ENCODE peak calls at places on chromosomes 11 and 22, in four cellular contexts. One of them, this sample, is unnamed.

GRCh38 chr22:37735054-37735453 is 38.2 kb downstream of the TRIOBP start:
- DNase-seq in neural crest cell: peak
- DNase-seq in CD4-positive, alpha-beta memory T cell: no peak
- DNase-seq in ACHN: peak
- DNase-seq in this sample: no peak

GRCh38 chr11:6438979-6439571 is 1.7 kb downstream of the HPX start:
- DNase-seq in neural crest cell: peak
- DNase-seq in CD4-positive, alpha-beta memory T cell: no peak
- DNase-seq in ACHN: peak
- DNase-seq in this sample: no peak

GRCh38 chr22:46070215-46070721 is 80.1 kb upstream of the PPARA start:
- DNase-seq in neural crest cell: no peak
- DNase-seq in CD4-positive, alpha-beta memory T cell: no peak
- DNase-seq in ACHN: no peak
- DNase-seq in this sample: no peak

GRCh38 chr11:83241291-83241946 is 44.7 kb downstream of the CCDC90B start:
- DNase-seq in neural crest cell: peak
- DNase-seq in CD4-positive, alpha-beta memory T cell: no peak
- DNase-seq in ACHN: peak
- DNase-seq in this sample: no peak

GRCh38 chr11:20631525-20632168 is 32.2 kb downstream of the SLC6A5 start:
- DNase-seq in neural crest cell: no peak
- DNase-seq in CD4-positive, alpha-beta memory T cell: no peak
- DNase-seq in ACHN: no peak
- DNase-seq in this sample: no peak

GRCh38 chr22:49965291-49966040 is 4.9 kb downstream of the PIM3 start:
- DNase-seq in neural crest cell: no peak
- DNase-seq in CD4-positive, alpha-beta memory T cell: no peak
- DNase-seq in ACHN: no peak
- DNase-seq in this sample: no peak

GRCh38 chr11:304915-305833 is 2.4 kb upstream of the IFITM2 start:
- DNase-seq in neural crest cell: no peak
- DNase-seq in CD4-positive, alpha-beta memory T cell: peak
- DNase-seq in ACHN: peak
- DNase-seq in this sample: no peak

GRCh38 chr11:14304601-14305000 is 54.4 kb downstream of the RRAS2 start:
- DNase-seq in neural crest cell: no peak
- DNase-seq in CD4-positive, alpha-beta memory T cell: no peak
- DNase-seq in ACHN: no peak
- DNase-seq in this sample: no peak

GRCh38 chr11:76682681-76683080 is 12.1 kb upstream of the LRRC32 start:
- DNase-seq in neural crest cell: no peak
- DNase-seq in CD4-positive, alpha-beta memory T cell: no peak
- DNase-seq in ACHN: no peak
- DNase-seq in this sample: no peak

GRCh38 chr22:41229215-41229614 is 11.5 kb downstream of the CHADL start:
- DNase-seq in neural crest cell: no peak
- DNase-seq in CD4-positive, alpha-beta memory T cell: no peak
- DNase-seq in ACHN: no peak
- DNase-seq in this sample: no peak

GRCh38 chr11:1251236-1251770 is 28.4 kb downstream of the MUC5B start:
- DNase-seq in neural crest cell: no peak
- DNase-seq in CD4-positive, alpha-beta memory T cell: no peak
- DNase-seq in ACHN: no peak
- DNase-seq in this sample: no peak

GRCh38 chr11:102436546-102436945 is 16.0 kb downstream of the TMEM123 start:
- DNase-seq in neural crest cell: no peak
- DNase-seq in CD4-positive, alpha-beta memory T cell: no peak
- DNase-seq in ACHN: no peak
- DNase-seq in this sample: no peak

GRCh38 chr11:1238767-1239595 is 16.1 kb downstream of the MUC5B start:
- DNase-seq in neural crest cell: no peak
- DNase-seq in CD4-positive, alpha-beta memory T cell: no peak
- DNase-seq in ACHN: no peak
- DNase-seq in this sample: no peak

GRCh38 chr11:128716661-128717210 is 22.9 kb downstream of the FLI1 start:
- DNase-seq in neural crest cell: no peak
- DNase-seq in CD4-positive, alpha-beta memory T cell: peak
- DNase-seq in ACHN: no peak
- DNase-seq in this sample: no peak

GRCh38 chr11:27467181-27467913 is 5.2 kb downstream of the LGR4 start:
- DNase-seq in neural crest cell: no peak
- DNase-seq in CD4-positive, alpha-beta memory T cell: no peak
- DNase-seq in ACHN: peak
- DNase-seq in this sample: no peak

GRCh38 chr22:40487663-40488249 is 117.4 kb downstream of the SGSM3 start:
- DNase-seq in neural crest cell: no peak
- DNase-seq in CD4-positive, alpha-beta memory T cell: no peak
- DNase-seq in ACHN: peak
- DNase-seq in this sample: no peak

GRCh38 chr11:93444671-93445073 is 98.5 kb downstream of the SMCO4 start:
- DNase-seq in neural crest cell: peak
- DNase-seq in CD4-positive, alpha-beta memory T cell: peak
- DNase-seq in ACHN: no peak
- DNase-seq in this sample: no peak

GRCh38 chr11:94513091-94513490 is 830 bp downstream of the C11orf97 start:
- DNase-seq in neural crest cell: no peak
- DNase-seq in CD4-positive, alpha-beta memory T cell: no peak
- DNase-seq in ACHN: no peak
- DNase-seq in this sample: no peak

GRCh38 chr22:39256186-39256552 is 11.4 kb upstream of the PDGFB start:
- DNase-seq in neural crest cell: no peak
- DNase-seq in CD4-positive, alpha-beta memory T cell: no peak
- DNase-seq in ACHN: no peak
- DNase-seq in this sample: no peak

GRCh38 chr22:46881373-46882118 is 119.1 kb downstream of the TBC1D22A start:
- DNase-seq in neural crest cell: no peak
- DNase-seq in CD4-positive, alpha-beta memory T cell: no peak
- DNase-seq in ACHN: peak
- DNase-seq in this sample: no peak

GRCh38 chr11:86182976-86183584 is 61.5 kb upstream of the EED start:
- DNase-seq in neural crest cell: no peak
- DNase-seq in CD4-positive, alpha-beta memory T cell: peak
- DNase-seq in ACHN: no peak
- DNase-seq in this sample: peak

GRCh38 chr11:125091247-125091876 is 20.1 kb downstream of the TMEM218 start:
- DNase-seq in neural crest cell: peak
- DNase-seq in CD4-positive, alpha-beta memory T cell: no peak
- DNase-seq in ACHN: peak
- DNase-seq in this sample: no peak

GRCh38 chr11:14258177-14258935 is 100.6 kb downstream of the RRAS2 start:
- DNase-seq in neural crest cell: no peak
- DNase-seq in CD4-positive, alpha-beta memory T cell: no peak
- DNase-seq in ACHN: peak
- DNase-seq in this sample: no peak

GRCh38 chr11:894575-895201 is 15.9 kb downstream of the CHID1 start:
- DNase-seq in neural crest cell: no peak
- DNase-seq in CD4-positive, alpha-beta memory T cell: peak
- DNase-seq in ACHN: no peak
- DNase-seq in this sample: no peak

GRCh38 chr22:22748297-22748743 is 103.9 kb downstream of the GGTLC2 start:
- DNase-seq in neural crest cell: peak
- DNase-seq in CD4-positive, alpha-beta memory T cell: no peak
- DNase-seq in ACHN: peak
- DNase-seq in this sample: no peak

GRCh38 chr11:122226810-122227379 is 110.9 kb upstream of the BLID start:
- DNase-seq in neural crest cell: no peak
- DNase-seq in CD4-positive, alpha-beta memory T cell: no peak
- DNase-seq in ACHN: no peak
- DNase-seq in this sample: no peak

GRCh38 chr22:46996595-46997310 is 234.3 kb downstream of the TBC1D22A start:
- DNase-seq in neural crest cell: no peak
- DNase-seq in CD4-positive, alpha-beta memory T cell: no peak
- DNase-seq in ACHN: peak
- DNase-seq in this sample: no peak

GRCh38 chr22:46830841-46831240 is 68.4 kb downstream of the TBC1D22A start:
- DNase-seq in neural crest cell: no peak
- DNase-seq in CD4-positive, alpha-beta memory T cell: no peak
- DNase-seq in ACHN: no peak
- DNase-seq in this sample: no peak

GRCh38 chr11:85171648-85172257 is 455.4 kb downstream of the DLG2 start:
- DNase-seq in neural crest cell: no peak
- DNase-seq in CD4-positive, alpha-beta memory T cell: no peak
- DNase-seq in ACHN: no peak
- DNase-seq in this sample: no peak

GRCh38 chr11:105092255-105093239 is 47.0 kb downstream of the CARD18 start:
- DNase-seq in neural crest cell: no peak
- DNase-seq in CD4-positive, alpha-beta memory T cell: no peak
- DNase-seq in ACHN: no peak
- DNase-seq in this sample: no peak